ENCODE peak calls at places on chromosome 1, in six cellular contexts. One of them, this sample, is unnamed.

GRCh38 chr1:227893696-227894305 is 53.9 kb downstream of the WNT9A start:
- DNase-seq in mammary epithelial cell: peak
- DNase-seq in dorsolateral prefrontal cortex: no peak
- DNase-seq in fibroblast of the aortic adventitia: no peak
- DNase-seq in astrocyte: no peak
- DNase-seq in brain microvascular endothelial cell: no peak
- DNase-seq in this sample: no peak

GRCh38 chr1:225517697-225518096 is 89.9 kb upstream of the LBR start:
- DNase-seq in mammary epithelial cell: no peak
- DNase-seq in dorsolateral prefrontal cortex: no peak
- DNase-seq in fibroblast of the aortic adventitia: no peak
- DNase-seq in astrocyte: no peak
- DNase-seq in brain microvascular endothelial cell: no peak
- DNase-seq in this sample: peak

GRCh38 chr1:173016409-173016808 is 34.3 kb downstream of the TNFSF18 start:
- DNase-seq in mammary epithelial cell: no peak
- DNase-seq in dorsolateral prefrontal cortex: no peak
- DNase-seq in fibroblast of the aortic adventitia: no peak
- DNase-seq in astrocyte: no peak
- DNase-seq in brain microvascular endothelial cell: no peak
- DNase-seq in this sample: no peak

GRCh38 chr1:3865606-3866160 is 8.4 kb downstream of the DFFB start:
- DNase-seq in mammary epithelial cell: no peak
- DNase-seq in dorsolateral prefrontal cortex: no peak
- DNase-seq in fibroblast of the aortic adventitia: no peak
- DNase-seq in astrocyte: no peak
- DNase-seq in brain microvascular endothelial cell: no peak
- DNase-seq in this sample: no peak

GRCh38 chr1:62321438-62321837 is 2.2 kb upstream of the KANK4 start:
- DNase-seq in mammary epithelial cell: peak
- DNase-seq in dorsolateral prefrontal cortex: no peak
- DNase-seq in fibroblast of the aortic adventitia: peak
- DNase-seq in astrocyte: peak
- DNase-seq in brain microvascular endothelial cell: peak
- DNase-seq in this sample: peak

GRCh38 chr1:156808186-156809030 is 8.2 kb downstream of the SH2D2A start:
- DNase-seq in mammary epithelial cell: no peak
- DNase-seq in dorsolateral prefrontal cortex: peak
- DNase-seq in fibroblast of the aortic adventitia: no peak
- DNase-seq in astrocyte: no peak
- DNase-seq in brain microvascular endothelial cell: no peak
- DNase-seq in this sample: no peak

GRCh38 chr1:18879791-18880309 is 20.4 kb upstream of the TAS1R2 start:
- DNase-seq in mammary epithelial cell: no peak
- DNase-seq in dorsolateral prefrontal cortex: no peak
- DNase-seq in fibroblast of the aortic adventitia: no peak
- DNase-seq in astrocyte: no peak
- DNase-seq in brain microvascular endothelial cell: no peak
- DNase-seq in this sample: no peak

GRCh38 chr1:152537496-152537895 is 23.2 kb downstream of the CRCT1 start:
- DNase-seq in mammary epithelial cell: peak
- DNase-seq in dorsolateral prefrontal cortex: no peak
- DNase-seq in fibroblast of the aortic adventitia: no peak
- DNase-seq in astrocyte: no peak
- DNase-seq in brain microvascular endothelial cell: no peak
- DNase-seq in this sample: no peak

GRCh38 chr1:180956028-180956640 is 43.4 kb downstream of the KIAA1614 start:
- DNase-seq in mammary epithelial cell: no peak
- DNase-seq in dorsolateral prefrontal cortex: peak
- DNase-seq in fibroblast of the aortic adventitia: no peak
- DNase-seq in astrocyte: no peak
- DNase-seq in brain microvascular endothelial cell: no peak
- DNase-seq in this sample: no peak

GRCh38 chr1:109705411-109705810 is 6.6 kb upstream of the GSTM5 start:
- DNase-seq in mammary epithelial cell: no peak
- DNase-seq in dorsolateral prefrontal cortex: no peak
- DNase-seq in fibroblast of the aortic adventitia: no peak
- DNase-seq in astrocyte: no peak
- DNase-seq in brain microvascular endothelial cell: no peak
- DNase-seq in this sample: no peak

GRCh38 chr1:240244968-240245628 is 153.4 kb downstream of the FMN2 start:
- DNase-seq in mammary epithelial cell: no peak
- DNase-seq in dorsolateral prefrontal cortex: no peak
- DNase-seq in fibroblast of the aortic adventitia: peak
- DNase-seq in astrocyte: peak
- DNase-seq in brain microvascular endothelial cell: peak
- DNase-seq in this sample: peak

GRCh38 chr1:230310381-230311163 is 115.6 kb downstream of the PGBD5 start:
- DNase-seq in mammary epithelial cell: peak
- DNase-seq in dorsolateral prefrontal cortex: peak
- DNase-seq in fibroblast of the aortic adventitia: peak
- DNase-seq in astrocyte: peak
- DNase-seq in brain microvascular endothelial cell: peak
- DNase-seq in this sample: peak

GRCh38 chr1:99003911-99004269 is 771 bp downstream of the PLPPR5 start:
- DNase-seq in mammary epithelial cell: no peak
- DNase-seq in dorsolateral prefrontal cortex: no peak
- DNase-seq in fibroblast of the aortic adventitia: no peak
- DNase-seq in astrocyte: no peak
- DNase-seq in brain microvascular endothelial cell: no peak
- DNase-seq in this sample: no peak

GRCh38 chr1:24754229-24754628 is 9.0 kb downstream of the CLIC4 start:
- DNase-seq in mammary epithelial cell: no peak
- DNase-seq in dorsolateral prefrontal cortex: no peak
- DNase-seq in fibroblast of the aortic adventitia: peak
- DNase-seq in astrocyte: peak
- DNase-seq in brain microvascular endothelial cell: peak
- DNase-seq in this sample: no peak

GRCh38 chr1:79197421-79197820 is 190.9 kb upstream of the ADGRL4 start:
- DNase-seq in mammary epithelial cell: peak
- DNase-seq in dorsolateral prefrontal cortex: no peak
- DNase-seq in fibroblast of the aortic adventitia: peak
- DNase-seq in astrocyte: peak
- DNase-seq in brain microvascular endothelial cell: peak
- DNase-seq in this sample: peak

GRCh38 chr1:161725888-161726630 is 4.7 kb downstream of the FCRLB start:
- DNase-seq in mammary epithelial cell: peak
- DNase-seq in dorsolateral prefrontal cortex: peak
- DNase-seq in fibroblast of the aortic adventitia: peak
- DNase-seq in astrocyte: peak
- DNase-seq in brain microvascular endothelial cell: peak
- DNase-seq in this sample: peak

GRCh38 chr1:89298461-89298860 is 25.8 kb upstream of the GBP5 start:
- DNase-seq in mammary epithelial cell: peak
- DNase-seq in dorsolateral prefrontal cortex: no peak
- DNase-seq in fibroblast of the aortic adventitia: no peak
- DNase-seq in astrocyte: no peak
- DNase-seq in brain microvascular endothelial cell: no peak
- DNase-seq in this sample: no peak

GRCh38 chr1:153794671-153795324 is 19.6 kb downstream of the SLC27A3 start:
- DNase-seq in mammary epithelial cell: no peak
- DNase-seq in dorsolateral prefrontal cortex: no peak
- DNase-seq in fibroblast of the aortic adventitia: no peak
- DNase-seq in astrocyte: no peak
- DNase-seq in brain microvascular endothelial cell: no peak
- DNase-seq in this sample: no peak

GRCh38 chr1:221157026-221157761 is 278.0 kb downstream of the HLX start:
- DNase-seq in mammary epithelial cell: no peak
- DNase-seq in dorsolateral prefrontal cortex: no peak
- DNase-seq in fibroblast of the aortic adventitia: no peak
- DNase-seq in astrocyte: no peak
- DNase-seq in brain microvascular endothelial cell: no peak
- DNase-seq in this sample: no peak

GRCh38 chr1:248421384-248421783 is 18.5 kb downstream of the OR2T1 start:
- DNase-seq in mammary epithelial cell: peak
- DNase-seq in dorsolateral prefrontal cortex: no peak
- DNase-seq in fibroblast of the aortic adventitia: no peak
- DNase-seq in astrocyte: peak
- DNase-seq in brain microvascular endothelial cell: no peak
- DNase-seq in this sample: no peak

DNA sequence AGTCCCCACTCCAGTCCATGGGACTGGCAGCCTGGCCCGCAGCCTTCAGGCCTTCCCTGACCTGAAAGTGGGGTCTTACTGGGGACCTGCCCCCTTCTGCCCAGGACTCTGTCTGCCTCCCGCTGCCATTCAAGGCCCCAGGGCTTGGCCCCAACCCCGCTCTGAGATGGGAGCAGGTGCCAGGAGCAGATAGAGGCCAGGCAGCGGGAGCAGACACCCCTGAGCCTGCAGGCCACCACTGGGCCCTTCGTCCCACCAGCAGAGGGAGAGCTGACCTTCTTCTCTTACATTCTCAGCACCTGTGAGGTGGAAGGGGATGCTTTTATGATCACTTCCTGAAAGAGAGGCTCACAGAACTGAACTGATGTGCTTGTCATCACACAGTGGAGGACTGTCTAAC is 62.2 kb upstream of the TINAGL1 start:
- DNase-seq in mammary epithelial cell: no peak
- DNase-seq in dorsolateral prefrontal cortex: no peak
- DNase-seq in fibroblast of the aortic adventitia: no peak
- DNase-seq in astrocyte: no peak
- DNase-seq in brain microvascular endothelial cell: no peak
- DNase-seq in this sample: no peak
- TF ChIP-seq CTCF in mammary epithelial cell: no peak
- TF ChIP-seq CTCF in dorsolateral prefrontal cortex: no peak
- TF ChIP-seq CTCF in fibroblast of the aortic adventitia: no peak
- TF ChIP-seq CTCF in astrocyte: no peak
- TF ChIP-seq CTCF in brain microvascular endothelial cell: no peak
- TF ChIP-seq CTCF in this sample: no peak

GRCh38 chr1:231337043-231337471 is 595 bp downstream of the EXOC8 start:
- DNase-seq in mammary epithelial cell: peak
- DNase-seq in dorsolateral prefrontal cortex: no peak
- DNase-seq in fibroblast of the aortic adventitia: peak
- DNase-seq in astrocyte: no peak
- DNase-seq in brain microvascular endothelial cell: no peak
- DNase-seq in this sample: peak

GRCh38 chr1:231334952-231335351 is 2.7 kb downstream of the EXOC8 start:
- DNase-seq in mammary epithelial cell: no peak
- DNase-seq in dorsolateral prefrontal cortex: no peak
- DNase-seq in fibroblast of the aortic adventitia: no peak
- DNase-seq in astrocyte: no peak
- DNase-seq in brain microvascular endothelial cell: no peak
- DNase-seq in this sample: no peak

GRCh38 chr1:231332761-231333160 is 4.9 kb downstream of the EXOC8 start:
- DNase-seq in mammary epithelial cell: no peak
- DNase-seq in dorsolateral prefrontal cortex: no peak
- DNase-seq in fibroblast of the aortic adventitia: no peak
- DNase-seq in astrocyte: no peak
- DNase-seq in brain microvascular endothelial cell: no peak
- DNase-seq in this sample: no peak

GRCh38 chr1:231335663-231336602 is 1.7 kb downstream of the EXOC8 start:
- DNase-seq in mammary epithelial cell: peak
- DNase-seq in dorsolateral prefrontal cortex: no peak
- DNase-seq in fibroblast of the aortic adventitia: no peak
- DNase-seq in astrocyte: no peak
- DNase-seq in brain microvascular endothelial cell: no peak
- DNase-seq in this sample: no peak

DNA sequence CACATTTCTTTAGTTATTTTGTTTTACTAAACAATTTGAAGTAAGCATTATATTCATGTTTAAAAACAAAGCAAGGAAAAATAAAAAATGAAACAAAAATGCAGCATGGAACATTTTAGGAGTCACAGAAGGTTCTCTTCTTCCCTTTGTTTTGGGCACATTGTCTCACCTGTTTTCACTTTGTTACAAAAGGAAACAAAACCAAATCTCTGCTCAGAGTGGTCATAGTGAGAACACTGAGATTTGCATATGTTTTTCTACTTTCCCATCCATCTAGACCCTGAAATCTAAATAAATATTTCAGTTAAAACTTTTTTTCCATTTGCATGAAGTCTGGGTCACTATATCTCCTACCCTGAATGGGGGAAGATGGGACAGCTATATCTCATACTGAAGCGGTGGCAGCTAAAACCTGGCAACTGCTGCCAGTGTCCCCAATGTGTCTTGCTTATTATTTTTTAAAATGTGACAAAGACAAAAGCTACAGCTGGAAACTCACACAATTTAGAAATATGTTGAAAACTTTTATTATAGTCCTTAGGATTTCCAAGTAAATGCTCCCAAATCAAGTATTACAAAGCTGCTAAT is 3.5 kb downstream of the EXOC8 start:
- DNase-seq in mammary epithelial cell: no peak
- DNase-seq in dorsolateral prefrontal cortex: no peak
- DNase-seq in fibroblast of the aortic adventitia: no peak
- DNase-seq in astrocyte: no peak
- DNase-seq in brain microvascular endothelial cell: no peak
- DNase-seq in this sample: no peak
- H3K4me3 ChIP-seq in mammary epithelial cell: peak
- H3K4me3 ChIP-seq in dorsolateral prefrontal cortex: peak
- H3K4me3 ChIP-seq in fibroblast of the aortic adventitia: peak
- H3K4me3 ChIP-seq in astrocyte: peak
- H3K4me3 ChIP-seq in brain microvascular endothelial cell: peak
- H3K4me3 ChIP-seq in this sample: peak

GRCh38 chr1:170071378-170071777 is 3.1 kb downstream of the KIFAP3 start:
- DNase-seq in mammary epithelial cell: no peak
- DNase-seq in dorsolateral prefrontal cortex: no peak
- DNase-seq in fibroblast of the aortic adventitia: no peak
- DNase-seq in astrocyte: no peak
- DNase-seq in brain microvascular endothelial cell: no peak
- DNase-seq in this sample: no peak

GRCh38 chr1:170063109-170063826 is 11.2 kb downstream of the KIFAP3 start:
- DNase-seq in mammary epithelial cell: peak
- DNase-seq in dorsolateral prefrontal cortex: no peak
- DNase-seq in fibroblast of the aortic adventitia: peak
- DNase-seq in astrocyte: peak
- DNase-seq in brain microvascular endothelial cell: peak
- DNase-seq in this sample: peak

GRCh38 chr1:170068923-170069322 is 5.6 kb downstream of the KIFAP3 start:
- DNase-seq in mammary epithelial cell: no peak
- DNase-seq in dorsolateral prefrontal cortex: no peak
- DNase-seq in fibroblast of the aortic adventitia: no peak
- DNase-seq in astrocyte: no peak
- DNase-seq in brain microvascular endothelial cell: no peak
- DNase-seq in this sample: no peak

DNA sequence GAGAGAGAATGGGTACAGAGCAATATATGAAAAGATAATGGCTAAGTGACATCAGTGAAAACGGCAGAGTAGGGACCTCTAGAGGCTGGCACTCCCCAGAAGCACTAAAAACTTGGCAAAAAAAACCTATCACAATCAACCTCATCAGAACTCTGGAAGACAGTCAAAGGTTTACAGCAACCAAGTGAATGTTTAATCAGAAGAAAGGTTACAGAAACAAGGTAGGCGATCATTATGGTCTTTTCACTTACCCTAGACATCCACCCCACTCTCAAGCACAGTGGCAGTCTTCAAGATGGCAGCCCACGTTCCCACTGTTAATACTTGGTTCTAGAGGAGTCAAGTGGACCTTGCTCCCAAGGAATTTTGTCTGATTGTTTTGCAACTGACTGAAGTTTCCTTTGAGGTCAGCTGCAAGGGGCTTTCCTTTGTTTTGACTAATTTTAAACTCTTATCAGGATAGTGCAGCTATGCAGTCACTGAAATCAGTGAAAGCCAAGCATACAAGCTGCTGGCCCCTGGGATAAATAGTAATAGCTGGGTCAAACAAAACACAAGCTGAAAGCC is 7.2 kb downstream of the KIFAP3 start:
- DNase-seq in mammary epithelial cell: no peak
- DNase-seq in dorsolateral prefrontal cortex: no peak
- DNase-seq in fibroblast of the aortic adventitia: peak
- DNase-seq in astrocyte: no peak
- DNase-seq in brain microvascular endothelial cell: peak
- DNase-seq in this sample: no peak
- TF ChIP-seq CTCF in mammary epithelial cell: no peak
- TF ChIP-seq CTCF in dorsolateral prefrontal cortex: no peak
- TF ChIP-seq CTCF in fibroblast of the aortic adventitia: no peak
- TF ChIP-seq CTCF in astrocyte: no peak
- TF ChIP-seq CTCF in brain microvascular endothelial cell: no peak
- TF ChIP-seq CTCF in this sample: no peak

GRCh38 chr1:112393634-112393976 is 2.4 kb upstream of the CTTNBP2NL start:
- DNase-seq in mammary epithelial cell: no peak
- DNase-seq in dorsolateral prefrontal cortex: no peak
- DNase-seq in fibroblast of the aortic adventitia: peak
- DNase-seq in astrocyte: no peak
- DNase-seq in brain microvascular endothelial cell: no peak
- DNase-seq in this sample: no peak
- H3K4me3 ChIP-seq in mammary epithelial cell: no peak
- H3K4me3 ChIP-seq in dorsolateral prefrontal cortex: no peak
- H3K4me3 ChIP-seq in fibroblast of the aortic adventitia: no peak
- H3K4me3 ChIP-seq in astrocyte: no peak
- H3K4me3 ChIP-seq in brain microvascular endothelial cell: no peak
- H3K4me3 ChIP-seq in this sample: peak